ENCODE peak calls at places on chromosomes 7 and 10, in five cellular contexts. V, S, W, Q and L are unnamed samples.

GRCh38 chr7:85068796-85069195 is 118.1 kb downstream of the SEMA3D start:
- DNase-seq in V (no peak), S (peak; percentile 83), W (no peak), Q (peak; percentile 48), L (no peak)

GRCh38 chr10:125881192-125881591 is at the start of gene DHX32:
- DNase-seq in V (peak; percentile 79), S (no peak), W (peak; percentile 91), Q (peak; percentile 47), L (peak; percentile 87)

GRCh38 chr7:39399976-39400375 is 166.2 kb upstream of the YAE1 start:
- DNase-seq in V (peak; percentile 48), S (no peak), W (no peak), Q (no peak), L (no peak)

GRCh38 chr10:102773986-102774385 is 30.2 kb downstream of the WBP1L start:
- DNase-seq in V (no peak), S (peak; percentile 23), W (no peak), Q (peak; percentile 81), L (no peak)

GRCh38 chr10:33010132-33011037 is 52.4 kb upstream of the ITGB1 start:
- DNase-seq in V (peak; percentile 43), S (peak; percentile 86), W (peak; percentile 83), Q (peak; percentile 91), L (no peak)

GRCh38 chr7:1228535-1229333 is 3.9 kb upstream of the UNCX start:
- DNase-seq in V (no peak), S (no peak), W (no peak), Q (no peak), L (no peak)

GRCh38 chr10:70479626-70480253 is 1.2 kb downstream of the PALD1 start:
- DNase-seq in V (no peak), S (no peak), W (peak; percentile 36), Q (no peak), L (no peak)

GRCh38 chr7:150367677-150368097 is 935 bp upstream of the REPIN1 start:
- DNase-seq in V (no peak), S (peak; percentile 46), W (no peak), Q (peak; percentile 60), L (no peak)

GRCh38 chr7:107939472-107940145 is 48.6 kb downstream of the DLD start:
- DNase-seq in V (no peak), S (peak; percentile 88), W (no peak), Q (no peak), L (no peak)

GRCh38 chr10:90746829-90747228 is 111.0 kb downstream of the HTR7 start:
- DNase-seq in V (no peak), S (no peak), W (no peak), Q (no peak), L (no peak)

GRCh38 chr10:580796-581195 is 108.7 kb downstream of the DIP2C start:
- DNase-seq in V (no peak), S (peak; percentile 97), W (no peak), Q (peak; percentile 82), L (no peak)

GRCh38 chr10:3107426-3107961 is 40.1 kb downstream of the PFKP start:
- DNase-seq in V (no peak), S (peak; percentile 98), W (no peak), Q (no peak), L (no peak)

GRCh38 chr7:67855322-67855721 is 858.7 kb downstream of the TYW1 start:
- DNase-seq in V (no peak), S (no peak), W (no peak), Q (no peak), L (no peak)

GRCh38 chr10:60733189-60733815 is 45.0 kb upstream of the CDK1 start:
- DNase-seq in V (peak; percentile 69), S (no peak), W (peak; percentile 79), Q (peak; percentile 35), L (no peak)

GRCh38 chr10:42939685-42940366 is 137.0 kb upstream of the RET start:
- DNase-seq in V (no peak), S (no peak), W (no peak), Q (no peak), L (no peak)

GRCh38 chr7:22675436-22675835 is 51.6 kb upstream of the IL6 start:
- DNase-seq in V (no peak), S (no peak), W (no peak), Q (no peak), L (no peak)

GRCh38 chr10:98308602-98309365 is 40.8 kb upstream of the LOXL4 start:
- DNase-seq in V (no peak), S (no peak), W (peak; percentile 80), Q (no peak), L (no peak)

GRCh38 chr7:51647931-51648351 is 331.3 kb upstream of the COBL start:
- DNase-seq in V (no peak), S (no peak), W (no peak), Q (no peak), L (no peak)

GRCh38 chr10:102299873-102300272 is 54.5 kb downstream of the GBF1 start:
- DNase-seq in V (no peak), S (peak; percentile 76), W (no peak), Q (peak; percentile 60), L (no peak)

GRCh38 chr7:80134105-80134535 is 511 bp upstream of the GNAI1 start:
- DNase-seq in V (peak; percentile 62), S (no peak), W (no peak), Q (no peak), L (no peak)

GRCh38 chr10:96767611-96768010 is 47.3 kb upstream of the PIK3AP1 start:
- DNase-seq in V (no peak), S (no peak), W (no peak), Q (no peak), L (no peak)

GRCh38 chr7:18626086-18626485 is 130.5 kb downstream of the HDAC9 start:
- DNase-seq in V (no peak), S (no peak), W (no peak), Q (no peak), L (no peak)
- H4K8ac ChIP-seq in V (no peak overlapping the region), S (no peak overlapping the region), W (no peak overlapping the region), Q (no peak overlapping the region), L (no peak overlapping the region)

DNA sequence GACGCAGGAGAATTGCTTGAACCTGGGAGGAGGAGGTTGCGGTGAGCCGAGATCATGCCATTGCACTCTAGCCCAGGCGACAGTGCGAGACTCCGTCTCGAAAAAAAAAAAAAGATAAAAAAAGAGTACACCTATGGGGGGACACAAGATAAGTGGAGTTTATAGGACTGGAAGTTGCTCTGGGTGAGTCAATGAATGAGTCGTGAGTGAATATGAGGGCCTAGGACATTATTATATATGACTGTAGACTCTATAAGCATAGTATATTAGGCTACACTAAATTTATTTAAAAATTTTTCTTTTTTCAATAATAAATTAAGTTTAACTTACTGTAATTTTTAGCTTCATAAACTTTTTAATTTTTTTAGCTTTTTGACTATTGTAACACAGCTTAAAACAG is 19.4 kb upstream of the SGCE start:
- DNase-seq in V (no peak), S (peak; percentile 12), W (no peak), Q (no peak), L (no peak)
- H2BK120ac ChIP-seq in V (no peak overlapping the region), S (no peak overlapping the region), W (no peak overlapping the region), Q (no peak overlapping the region), L (no peak overlapping the region)

GRCh38 chr7:137950263-137950621 is 51.6 kb downstream of the CREB3L2 start:
- DNase-seq in V (no peak), S (no peak), W (no peak), Q (no peak), L (no peak)

GRCh38 chr7:137950967-137951366 is 50.9 kb downstream of the CREB3L2 start:
- DNase-seq in V (no peak), S (no peak), W (no peak), Q (no peak), L (no peak)

GRCh38 chr7:137952406-137952805 is 49.5 kb downstream of the CREB3L2 start:
- DNase-seq in V (no peak), S (no peak), W (no peak), Q (no peak), L (no peak)

GRCh38 chr7:137953043-137953691 is 48.7 kb downstream of the CREB3L2 start:
- DNase-seq in V (no peak), S (peak; percentile 98), W (peak; percentile 94), Q (peak; percentile 98), L (no peak)

DNA sequence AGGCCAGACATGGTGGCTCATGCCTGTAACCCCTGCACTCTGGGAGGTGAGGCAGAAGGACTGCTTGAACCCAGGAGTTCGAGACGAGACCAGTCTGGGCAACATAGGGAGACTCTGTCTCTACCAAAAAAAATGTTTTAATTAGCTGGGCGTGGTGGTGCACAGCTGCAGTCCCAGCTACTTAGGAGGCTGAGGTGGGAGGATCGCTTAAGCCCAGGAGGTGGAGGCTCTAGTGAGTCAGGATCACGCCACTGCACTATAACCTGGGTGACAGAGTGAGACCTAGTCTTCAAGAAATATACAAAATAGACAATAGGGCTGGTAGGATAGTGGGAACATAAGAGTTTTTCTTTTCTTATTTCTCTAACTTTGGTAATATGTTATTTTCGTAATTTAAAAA is 50.2 kb downstream of the CREB3L2 start:
- DNase-seq in V (no peak), S (no peak), W (no peak), Q (no peak), L (no peak)
- H4K8ac ChIP-seq in V (no peak overlapping the region), S (no peak overlapping the region), W (no peak overlapping the region), Q (peak overlapping the region; percentile 36), L (no peak overlapping the region)

GRCh38 chr10:132516771-132517725 is 20.5 kb upstream of the INPP5A start:
- DNase-seq in V (peak; percentile 86), S (peak; percentile 96), W (peak; percentile 97), Q (peak; percentile 98), L (peak; percentile 51)
- H2BK120ac ChIP-seq in V (no peak overlapping the region), S (peak overlapping the region; percentile 99), W (no peak overlapping the region), Q (peak overlapping the region; percentile 93), L (no peak overlapping the region)

GRCh38 chr7:105788816-105789349 is 87.5 kb downstream of the ATXN7L1 start:
- DNase-seq in V (no peak), S (no peak), W (no peak), Q (no peak), L (no peak)

GRCh38 chr7:105790996-105791395 is 85.4 kb downstream of the ATXN7L1 start:
- DNase-seq in V (no peak), S (no peak), W (no peak), Q (no peak), L (no peak)

GRCh38 chr7:105794741-105795729 is 81.4 kb downstream of the ATXN7L1 start:
- DNase-seq in V (no peak), S (peak; percentile 84), W (no peak), Q (peak; percentile 62), L (no peak)

GRCh38 chr7:105792488-105793370 is 83.7 kb downstream of the ATXN7L1 start:
- DNase-seq in V (no peak), S (no peak), W (no peak), Q (no peak), L (no peak)

DNA sequence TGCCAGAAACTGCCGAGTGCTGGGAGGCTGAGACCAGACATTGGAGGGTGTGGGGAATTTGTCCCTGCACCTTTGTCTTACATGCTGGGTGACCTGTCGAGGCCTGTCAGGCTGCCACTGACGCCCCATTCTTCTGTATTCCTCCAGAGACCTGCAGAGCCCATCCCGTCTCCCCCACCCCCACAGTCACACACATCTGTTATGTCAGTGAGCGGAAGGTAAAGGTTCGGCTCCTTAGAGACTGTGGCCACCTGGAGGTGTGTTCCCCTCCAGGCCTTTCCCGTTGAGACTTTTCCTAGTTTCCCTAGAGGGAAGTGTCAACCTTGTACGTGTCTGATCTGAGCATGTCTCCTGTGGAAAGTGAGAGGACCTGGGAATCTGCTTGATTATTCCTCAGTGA is 84.5 kb downstream of the ATXN7L1 start:
- DNase-seq in V (peak; percentile 50), S (no peak), W (peak; percentile 62), Q (no peak), L (no peak)
- H4K8ac ChIP-seq in V (no peak overlapping the region), S (no peak overlapping the region), W (no peak overlapping the region), Q (no peak overlapping the region), L (no peak overlapping the region)

GRCh38 chr7:104039363-104039762 is 49.9 kb upstream of the RELN start:
- DNase-seq in V (no peak), S (no peak), W (no peak), Q (no peak), L (no peak)
- H2BK120ac ChIP-seq in V (no peak overlapping the region), S (no peak overlapping the region), W (no peak overlapping the region), Q (no peak overlapping the region), L (no peak overlapping the region)

GRCh38 chr10:128709975-128710794 is 584.0 kb upstream of the MKI67 start:
- DNase-seq in V (peak; percentile 41), S (no peak), W (no peak), Q (no peak), L (no peak)
- H4K8ac ChIP-seq in V (no peak overlapping the region), S (no peak overlapping the region), W (no peak overlapping the region), Q (no peak overlapping the region), L (no peak overlapping the region)